ENCODE peak calls at places on chromosomes 7 and 10, in six cellular contexts. I is pancreas, U is tibial nerve, J is adrenal gland, X is endodermal cell, P is Panc1. D is an unnamed sample. For H3K36me3 and H3K4me1, the result is how much of the 10 kb centered on the place peaks cover.

GRCh38 chr10:18436902-18437301 is 214.5 kb downstream of the NSUN6 start:
- DNase-seq in I (no peak), U (no peak), J (no peak), X (no peak), P (no peak), D (no peak)

GRCh38 chr10:86813101-86813500 is 56.7 kb downstream of the BMPR1A start:
- DNase-seq in I (no peak), U (no peak), J (peak), X (no peak), P (no peak), D (no peak)

GRCh38 chr7:4277936-4278335 is 404.2 kb upstream of the FOXK1 start:
- DNase-seq in I (no peak), U (no peak), J (no peak), X (no peak), P (no peak), D (peak)

GRCh38 chr7:39615350-39615975 is 7.9 kb upstream of the RALA start:
- DNase-seq in I (no peak), U (no peak), J (no peak), X (no peak), P (no peak), D (no peak)

GRCh38 chr10:59903871-59904270 is 2.5 kb downstream of the CCDC6 start:
- DNase-seq in I (no peak), U (no peak), J (no peak), X (no peak), P (no peak), D (no peak)

GRCh38 chr7:128160296-128160695 is 80.8 kb upstream of the LEP start:
- DNase-seq in I (no peak), U (no peak), J (no peak), X (no peak), P (no peak), D (no peak)

GRCh38 chr7:46319841-46320240 is 398.8 kb upstream of the IGFBP3 start:
- DNase-seq in I (no peak), U (no peak), J (no peak), X (no peak), P (no peak), D (no peak)

GRCh38 chr10:87844837-87845623 is 18.3 kb downstream of the KLLN start:
- DNase-seq in I (no peak), U (no peak), J (no peak), X (no peak), P (peak), D (no peak)

GRCh38 chr10:99395750-99396445 is 34.5 kb downstream of the GOT1 start:
- DNase-seq in I (no peak), U (no peak), J (no peak), X (peak), P (no peak), D (peak)

GRCh38 chr10:103818765-103819374 is 36.5 kb downstream of the SH3PXD2A start:
- DNase-seq in I (no peak), U (no peak), J (no peak), X (peak), P (no peak), D (no peak)

GRCh38 chr7:104657134-104657533 is 328.7 kb downstream of the LHFPL3 start:
- DNase-seq in I (no peak), U (no peak), J (no peak), X (no peak), P (no peak), D (no peak)

GRCh38 chr7:28473567-28474266 is 61.4 kb downstream of the CREB5 start:
- DNase-seq in I (no peak), U (peak), J (no peak), X (no peak), P (no peak), D (peak)

GRCh38 chr7:125316451-125316850 is 386.8 kb upstream of the POT1 start:
- DNase-seq in I (no peak), U (no peak), J (no peak), X (peak), P (peak), D (no peak)

GRCh38 chr7:47202146-47202768 is 379.7 kb downstream of the TNS3 start:
- DNase-seq in I (no peak), U (no peak), J (no peak), X (no peak), P (no peak), D (no peak)

GRCh38 chr10:118754132-118754555 is 626 bp downstream of the CACUL1 start:
- DNase-seq in I (peak), U (no peak), J (peak), X (peak), P (no peak), D (no peak)

GRCh38 chr7:29276806-29277205 is 82.2 kb downstream of the CHN2 start:
- DNase-seq in I (no peak), U (no peak), J (no peak), X (peak), P (no peak), D (no peak)

GRCh38 chr10:60192986-60193385 is 196.7 kb downstream of the ANK3 start:
- DNase-seq in I (no peak), U (no peak), J (no peak), X (no peak), P (no peak), D (no peak)

GRCh38 chr10:102642553-102643345 is 1.5 kb upstream of the TRIM8 start:
- DNase-seq in I (peak), U (peak), J (peak), X (peak), P (no peak), D (peak)

GRCh38 chr10:61076572-61077114 is 132.7 kb upstream of the RHOBTB1 start:
- DNase-seq in I (no peak), U (no peak), J (no peak), X (no peak), P (no peak), D (no peak)

GRCh38 chr10:13834581-13835286 is 248.0 kb downstream of the PRPF18 start:
- DNase-seq in I (no peak), U (no peak), J (peak), X (peak), P (no peak), D (peak)

GRCh38 chr7:105678811-105679495 is 97.7 kb upstream of the EFCAB10 start:
- DNase-seq in I (peak), U (peak), J (peak), X (peak), P (no peak), D (peak)

GRCh38 chr10:84291389-84291788 is 37.0 kb upstream of the CCSER2 start:
- DNase-seq in I (no peak), U (no peak), J (peak), X (peak), P (no peak), D (no peak)

GRCh38 chr7:40755438-40755837 is 620.6 kb downstream of the SUGCT start:
- DNase-seq in I (no peak), U (no peak), J (peak), X (no peak), P (no peak), D (no peak)

GRCh38 chr10:43867113-43867512 is 218.4 kb upstream of the ZNF32 start:
- DNase-seq in I (no peak), U (no peak), J (no peak), X (no peak), P (no peak), D (peak)

GRCh38 chr7:134669845-134670373 is 23.3 kb downstream of the BPGM start:
- DNase-seq in I (no peak), U (no peak), J (peak), X (no peak), P (peak), D (peak)

GRCh38 chr7:96823274-96823673 is 113.6 kb upstream of the SEM1 start:
- DNase-seq in I (no peak), U (no peak), J (no peak), X (no peak), P (no peak), D (no peak)

GRCh38 chr7:128031901-128032604 is 816 bp upstream of the LRRC4 start:
- DNase-seq in I (no peak), U (no peak), J (peak), X (peak), P (no peak), D (no peak)

GRCh38 chr10:45547207-45547606 is 125.4 kb downstream of the ZFAND4 start:
- DNase-seq in I (no peak), U (no peak), J (peak), X (no peak), P (no peak), D (no peak)

GRCh38 chr7:13920053-13920697 is 69.3 kb downstream of the ETV1 start:
- DNase-seq in I (no peak), U (no peak), J (peak), X (peak), P (peak), D (no peak)

GRCh38 chr7:95592570-95592969 is 3.7 kb downstream of the PDK4 start:
- DNase-seq in I (no peak), U (no peak), J (no peak), X (no peak), P (no peak), D (no peak)
- H3K36me3 ChIP-seq in I (under half), U (half or more), J (under half), X (under half), P (under half), D (half or more)

GRCh38 chr10:76338187-76338586 is 906.8 kb downstream of the LRMDA start:
- DNase-seq in I (no peak), U (no peak), J (no peak), X (no peak), P (no peak), D (no peak)

GRCh38 chr10:76336213-76336963 is 905.0 kb downstream of the LRMDA start:
- DNase-seq in I (no peak), U (no peak), J (peak), X (no peak), P (no peak), D (no peak)

GRCh38 chr10:76337641-76338040 is 906.2 kb downstream of the LRMDA start:
- DNase-seq in I (no peak), U (no peak), J (no peak), X (no peak), P (no peak), D (no peak)

GRCh38 chr10:76342996-76343395 is 911.6 kb downstream of the LRMDA start:
- DNase-seq in I (no peak), U (no peak), J (no peak), X (no peak), P (no peak), D (no peak)

GRCh38 chr10:76341740-76342139 is 910.3 kb downstream of the LRMDA start:
- DNase-seq in I (no peak), U (no peak), J (no peak), X (no peak), P (no peak), D (no peak)
- H3K4me3 ChIP-seq in I (no peak), U (no peak), J (no peak), X (no peak), P (no peak), D (no peak)

DNA sequence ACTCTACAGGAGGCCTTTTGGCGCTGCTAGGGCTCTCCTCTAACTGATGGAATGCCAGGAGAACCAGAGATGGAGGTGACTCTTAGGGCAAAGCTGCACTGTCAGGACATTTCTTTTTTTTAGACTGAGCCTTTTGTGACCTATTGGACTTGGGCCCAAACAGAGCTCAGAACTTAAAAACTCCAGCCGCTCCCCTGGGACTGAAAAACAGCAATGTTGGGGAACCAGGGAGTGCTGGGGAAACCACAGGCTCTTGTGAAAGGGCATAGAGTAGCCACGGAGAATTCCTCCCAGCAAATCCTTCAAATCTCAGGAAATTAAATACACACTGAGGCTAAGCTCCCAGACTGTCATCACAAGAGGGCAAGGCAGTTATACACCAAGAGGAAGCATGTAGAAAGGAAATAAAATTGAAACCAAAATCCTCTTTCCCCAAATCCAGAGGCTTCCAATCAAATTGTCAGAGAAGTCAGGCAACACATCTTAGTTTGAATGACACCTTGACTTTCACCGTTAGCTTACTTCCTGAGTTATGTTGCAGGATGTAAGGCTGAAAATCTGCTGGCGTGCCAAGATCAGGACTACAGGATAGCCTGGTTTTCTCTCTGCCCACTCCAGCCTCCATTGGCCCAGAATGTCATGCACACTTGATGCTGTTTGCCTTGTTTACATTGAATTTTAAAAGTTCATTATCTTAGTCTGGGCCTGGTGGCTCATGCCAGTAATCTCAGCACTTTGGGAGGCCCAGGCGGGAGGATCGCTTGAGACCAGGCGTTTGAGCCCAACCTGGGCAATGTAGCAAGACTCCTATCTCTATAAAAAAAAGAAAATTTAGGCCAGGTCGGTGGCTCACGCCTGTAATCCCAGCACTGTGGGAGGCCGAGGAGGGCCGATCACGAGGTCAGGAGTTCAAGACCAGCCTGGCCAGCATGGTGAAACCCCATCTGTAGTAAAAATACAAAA is 2.5 kb upstream of the RFC2 start:
- DNase-seq in I (no peak), U (no peak), J (peak), X (no peak), P (no peak), D (no peak)
- H3K4me1 ChIP-seq in I (under half), U (under half), J (under half), X (under half), P (under half), D (under half)

GRCh38 chr10:100506596-100507356 is 12.9 kb downstream of the SEC31B start:
- DNase-seq in I (no peak), U (no peak), J (peak), X (no peak), P (no peak), D (no peak)
- H3K36me3 ChIP-seq in I (under half), U (half or more), J (under half), X (under half), P (under half), D (under half)

D was measured in right atrium auricular region.